ENCODE peak calls at places on chromosome 6, in five cellular contexts. R is choroid plexus epithelial cell, Y is OCI-LY7, O is AG09309, E is A549. W is an unnamed sample.

GRCh38 chr6:53714395-53714794 is 48.8 kb upstream of the KLHL31 start:
- DNase-seq in R (no peak), Y (no peak), O (no peak), E (no peak), W (no peak)

GRCh38 chr6:80610821-80611220 is 504.4 kb downstream of the BCKDHB start:
- DNase-seq in R (peak), Y (no peak), O (peak), E (peak), W (peak)

GRCh38 chr6:89944181-89944755 is 50.0 kb downstream of the GJA10 start:
- DNase-seq in R (no peak), Y (no peak), O (no peak), E (no peak), W (peak)

GRCh38 chr6:169646906-169647567 is 54.8 kb downstream of the WDR27 start:
- DNase-seq in R (no peak), Y (no peak), O (no peak), E (no peak), W (no peak)

GRCh38 chr6:32462609-32463008 is 22.9 kb downstream of the HLA-DRA start:
- DNase-seq in R (no peak), Y (no peak), O (no peak), E (no peak), W (peak)

GRCh38 chr6:100126682-100127484 is 132.9 kb upstream of the MCHR2 start:
- DNase-seq in R (peak), Y (no peak), O (no peak), E (no peak), W (no peak)

GRCh38 chr6:89895273-89895874 is 1.1 kb downstream of the GJA10 start:
- DNase-seq in R (peak), Y (no peak), O (no peak), E (no peak), W (peak)

GRCh38 chr6:34536251-34536958 is 19.7 kb downstream of the SPDEF start:
- DNase-seq in R (no peak), Y (no peak), O (no peak), E (no peak), W (no peak)

GRCh38 chr6:30894935-30895334 is 10.6 kb downstream of the DDR1 start:
- DNase-seq in R (no peak), Y (no peak), O (no peak), E (no peak), W (no peak)

GRCh38 chr6:148868314-148868713 is 121.5 kb downstream of the UST start:
- DNase-seq in R (peak), Y (no peak), O (peak), E (no peak), W (peak)

GRCh38 chr6:133756046-133756445 is 132.9 kb upstream of the TCF21 start:
- DNase-seq in R (peak), Y (no peak), O (no peak), E (no peak), W (peak)
- H3K4me3 ChIP-seq in R (no peak), Y (no peak), O (no peak), E (no peak), W (no peak)

GRCh38 chr6:41723178-41723935 is 12.1 kb downstream of the TFEB start:
- DNase-seq in R (peak), Y (peak), O (peak), E (peak), W (peak)

GRCh38 chr6:41727705-41728072 is 7.7 kb downstream of the TFEB start:
- DNase-seq in R (no peak), Y (no peak), O (no peak), E (no peak), W (no peak)

GRCh38 chr6:41723936-41724637 is 11.3 kb downstream of the TFEB start:
- DNase-seq in R (no peak), Y (peak), O (no peak), E (no peak), W (no peak)

GRCh38 chr6:41726876-41727275 is 8.5 kb downstream of the TFEB start:
- DNase-seq in R (no peak), Y (no peak), O (no peak), E (no peak), W (no peak)

GRCh38 chr6:41724638-41725501 is 10.5 kb downstream of the TFEB start:
- DNase-seq in R (no peak), Y (no peak), O (no peak), E (no peak), W (no peak)
- TF ChIP-seq CTCF in R (no peak), Y (peak), O (no peak), E (no peak), W (no peak)

DNA sequence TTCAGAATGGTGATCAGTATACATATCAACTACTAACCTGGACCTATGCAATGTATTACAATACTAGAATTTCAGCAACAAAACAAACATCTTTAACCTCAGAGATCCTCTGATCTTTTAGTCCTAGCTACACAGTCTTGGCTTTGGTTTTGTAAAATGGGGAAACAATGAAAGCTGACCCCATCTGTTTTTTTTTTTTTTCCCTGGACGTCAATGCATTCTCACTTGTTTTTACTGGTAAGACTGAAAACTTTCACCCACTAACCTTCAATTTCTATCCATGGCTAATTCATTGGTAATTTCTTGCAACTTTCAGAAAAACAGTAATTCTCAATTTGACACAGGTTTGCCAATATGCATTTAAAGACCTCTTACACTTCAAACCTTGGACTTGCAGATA is 3.0 kb downstream of the KIF13A start:
- DNase-seq in R (no peak), Y (no peak), O (no peak), E (no peak), W (no peak)
- H3K4me3 ChIP-seq in R (no peak), Y (no peak), O (no peak), E (peak), W (no peak)

GRCh38 chr6:108564178-108564577 is 3.5 kb downstream of the FOXO3 start:
- DNase-seq in R (peak), Y (no peak), O (peak), E (no peak), W (peak)

GRCh38 chr6:108568101-108568500 is 7.4 kb downstream of the FOXO3 start:
- DNase-seq in R (no peak), Y (no peak), O (no peak), E (no peak), W (no peak)

GRCh38 chr6:108566406-108566805 is 5.7 kb downstream of the FOXO3 start:
- DNase-seq in R (no peak), Y (no peak), O (no peak), E (no peak), W (no peak)

GRCh38 chr6:108565091-108565766 is 4.5 kb downstream of the FOXO3 start:
- DNase-seq in R (no peak), Y (peak), O (no peak), E (no peak), W (no peak)

DNA sequence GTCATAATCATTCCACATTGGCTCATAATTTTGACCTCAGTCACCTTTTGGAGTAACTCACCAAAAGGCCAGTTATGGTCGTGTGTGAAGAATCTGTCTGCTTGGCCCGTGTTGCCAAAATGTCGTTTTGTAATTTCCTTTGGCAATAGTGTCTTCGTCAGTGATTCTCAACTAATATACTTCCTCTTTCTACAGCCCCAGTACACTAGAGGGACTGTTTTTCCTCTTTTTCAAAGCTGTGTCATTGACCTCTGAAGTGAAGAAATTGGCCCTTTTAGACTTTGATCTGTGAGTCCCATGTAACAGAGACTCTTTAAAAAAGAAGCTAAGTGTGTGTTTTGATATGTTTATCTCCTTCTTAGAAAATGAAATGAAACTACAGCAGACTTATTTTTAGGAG is 5.2 kb downstream of the FOXO3 start:
- DNase-seq in R (peak), Y (peak), O (peak), E (no peak), W (peak)
- TF ChIP-seq CTCF in R (peak), Y (peak), O (peak), E (no peak), W (peak)

GRCh38 chr6:137342607-137343186 is 123.5 kb upstream of the IFNGR1 start:
- DNase-seq in R (no peak), Y (no peak), O (no peak), E (peak), W (no peak)
- H3K4me3 ChIP-seq in R (peak), Y (peak), O (no peak), E (peak), W (peak)

DNA sequence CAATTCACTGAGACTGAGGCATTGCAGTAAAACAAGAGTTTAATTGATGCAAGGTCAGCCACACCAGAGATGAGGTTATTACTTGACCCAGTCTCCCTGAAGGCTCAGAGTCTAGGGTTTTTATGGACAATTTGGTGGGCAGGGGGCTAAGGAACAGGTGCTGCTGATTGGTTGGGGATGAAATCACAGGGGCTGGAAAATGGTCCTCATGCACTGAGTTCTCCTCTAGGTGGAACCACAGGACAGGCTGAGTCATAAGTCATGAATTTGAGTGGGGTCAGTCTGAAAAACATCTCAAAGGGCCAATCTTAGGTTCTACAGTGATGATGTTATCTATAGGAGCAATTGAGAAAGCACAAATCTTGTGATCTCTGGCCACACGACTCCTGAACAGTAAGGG is 6.0 kb upstream of the MRS2 start:
- DNase-seq in R (peak), Y (no peak), O (no peak), E (no peak), W (peak)
- TF ChIP-seq CTCF in R (peak), Y (no peak), O (no peak), E (no peak), W (no peak)

GRCh38 chr6:73655341-73655917 is 1.6 kb upstream of the SLC17A5 start:
- DNase-seq in R (no peak), Y (no peak), O (no peak), E (no peak), W (no peak)
- H3K4me3 ChIP-seq in R (no peak), Y (peak), O (no peak), E (peak), W (no peak)

DNA sequence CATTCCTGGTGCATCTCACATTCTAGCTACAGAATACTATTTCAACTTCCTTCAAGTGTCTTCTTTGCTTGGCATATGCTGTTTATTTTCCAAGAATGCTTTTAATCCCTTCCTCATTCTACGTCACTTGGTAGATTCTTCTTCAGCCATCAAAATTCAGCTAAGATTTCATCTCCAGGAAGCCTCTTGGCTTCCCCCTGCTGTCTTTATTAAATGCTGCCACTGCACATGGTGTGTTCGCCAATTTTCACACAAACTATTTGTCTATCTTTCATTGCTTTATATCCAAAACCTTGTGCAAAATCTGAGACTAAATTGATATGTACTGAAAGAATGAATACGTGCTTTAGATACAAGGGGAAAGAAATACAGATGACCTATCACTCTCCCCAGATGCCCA is 253.0 kb downstream of the RFPL4B start:
- DNase-seq in R (peak), Y (no peak), O (no peak), E (no peak), W (no peak)
- TF ChIP-seq CTCF in R (peak), Y (no peak), O (peak), E (no peak), W (no peak)

DNA sequence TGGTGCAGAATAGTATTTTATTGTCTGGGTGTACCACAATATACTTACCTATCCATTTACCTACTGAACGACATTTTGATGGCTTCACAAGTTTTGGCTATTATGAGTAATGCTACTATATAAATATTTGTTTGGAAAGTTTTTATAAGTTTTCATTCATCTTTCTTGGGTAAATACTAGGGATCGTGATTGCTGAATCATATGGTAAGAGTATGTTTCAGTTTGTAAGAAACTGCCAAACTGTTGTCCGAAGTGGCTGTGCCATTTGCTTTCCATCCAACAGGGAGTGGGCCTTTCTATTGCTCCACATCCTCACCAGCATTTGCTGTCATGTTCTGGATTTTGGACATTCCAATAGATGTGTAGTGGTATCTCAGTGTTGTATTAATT is 104.2 kb downstream of the CDYL start:
- DNase-seq in R (no peak), Y (no peak), O (no peak), E (no peak), W (no peak)
- H3K4me3 ChIP-seq in R (no peak), Y (peak), O (no peak), E (no peak), W (no peak)

W was measured in fibroblast of mammary gland.